ENCODE peak calls at places on chromosomes 7 and 10, in eight cellular contexts. C is heart right ventricle, F is breast epithelium, Z is transverse colon, A is cardiac muscle cell, H is adrenal gland, S is upper lobe of right lung, U is heart left ventricle. Q is an unnamed sample.

GRCh38 chr10:14751576-14752330 is 22.9 kb downstream of the FAM107B start:
- DNase-seq in C (peak; percentile 65), F (no peak), Z (peak; percentile 38), A (peak; percentile 83), H (no peak), S (no peak), U (peak; percentile 83), Q (peak; percentile 85)

GRCh38 chr10:99343262-99343661 is 14.1 kb downstream of the CNNM1 start:
- DNase-seq in C (no peak), F (no peak), Z (no peak), A (no peak), H (no peak), S (no peak), U (no peak), Q (no peak)

GRCh38 chr10:68861253-68861652 is 33.9 kb downstream of the STOX1 start:
- DNase-seq in C (no peak), F (no peak), Z (no peak), A (no peak), H (no peak), S (no peak), U (no peak), Q (no peak)

GRCh38 chr10:71818674-71819260 is 32.3 kb downstream of the PSAP start:
- DNase-seq in C (no peak), F (no peak), Z (no peak), A (no peak), H (peak; percentile 13), S (no peak), U (no peak), Q (no peak)

GRCh38 chr7:44372560-44373417 is 47.4 kb upstream of the CAMK2B start:
- DNase-seq in C (no peak), F (peak; percentile 19), Z (no peak), A (no peak), H (no peak), S (peak; percentile 21), U (no peak), Q (no peak)

GRCh38 chr7:15015545-15016314 is 113.2 kb upstream of the DGKB start:
- DNase-seq in C (peak; percentile 8), F (no peak), Z (no peak), A (peak; percentile 85), H (peak; percentile 48), S (no peak), U (peak; percentile 38), Q (no peak)

GRCh38 chr7:39838326-39838725 is 111.7 kb upstream of the CDK13 start:
- DNase-seq in C (no peak), F (no peak), Z (peak; percentile 26), A (peak; percentile 86), H (no peak), S (no peak), U (peak; percentile 37), Q (no peak)

GRCh38 chr7:43572516-43573049 is 10.3 kb upstream of the STK17A start:
- DNase-seq in C (no peak), F (no peak), Z (peak; percentile 25), A (peak; percentile 100), H (no peak), S (no peak), U (no peak), Q (peak; percentile 69)

GRCh38 chr10:4119107-4119506 is 334.1 kb upstream of the KLF6 start:
- DNase-seq in C (no peak), F (no peak), Z (no peak), A (no peak), H (no peak), S (no peak), U (no peak), Q (no peak)

GRCh38 chr10:100183482-100183881 is 2.3 kb downstream of the ERLIN1 start:
- DNase-seq in C (no peak), F (no peak), Z (peak; percentile 47), A (no peak), H (no peak), S (no peak), U (no peak), Q (no peak)

GRCh38 chr10:80460399-80461207 is 6.5 kb downstream of the TSPAN14 start:
- DNase-seq in C (no peak), F (peak; percentile 89), Z (peak; percentile 87), A (peak; percentile 72), H (no peak), S (peak; percentile 85), U (no peak), Q (no peak)

GRCh38 chr10:34656676-34657075 is 158.4 kb downstream of the PARD3 start:
- DNase-seq in C (no peak), F (no peak), Z (no peak), A (no peak), H (no peak), S (no peak), U (no peak), Q (no peak)
- H3K4me1 ChIP-seq in C (peaks cover 23% of the 10 kb centered on the region), F (no peaks in the 10 kb centered on the region), Z (peaks cover 35% of the 10 kb centered on the region), A (peaks cover 22% of the 10 kb centered on the region), H (peaks cover 6% of the 10 kb centered on the region), S (peaks cover 12% of the 10 kb centered on the region), U (peaks cover 16% of the 10 kb centered on the region), Q (no peaks in the 10 kb centered on the region)

GRCh38 chr7:17976952-17977351 is 36.7 kb upstream of the SNX13 start:
- DNase-seq in C (no peak), F (no peak), Z (no peak), A (no peak), H (no peak), S (no peak), U (no peak), Q (no peak)

GRCh38 chr7:17966706-17967105 is 26.4 kb upstream of the SNX13 start:
- DNase-seq in C (no peak), F (no peak), Z (no peak), A (no peak), H (no peak), S (no peak), U (no peak), Q (no peak)

GRCh38 chr7:17968791-17969715 is 28.8 kb upstream of the SNX13 start:
- DNase-seq in C (no peak), F (no peak), Z (no peak), A (peak; percentile 51), H (no peak), S (no peak), U (no peak), Q (no peak)

GRCh38 chr7:17965600-17965999 is 25.3 kb upstream of the SNX13 start:
- DNase-seq in C (no peak), F (no peak), Z (no peak), A (peak; percentile 21), H (no peak), S (no peak), U (no peak), Q (no peak)

GRCh38 chr7:17971392-17971791 is 31.1 kb upstream of the SNX13 start:
- DNase-seq in C (no peak), F (no peak), Z (no peak), A (peak; percentile 48), H (no peak), S (no peak), U (no peak), Q (no peak)
- TF ChIP-seq CTCF in C (peak; percentile 48), F (no peak), Z (no peak), A (peak; percentile 20), H (no peak), S (no peak), U (peak; percentile 21), Q (peak; percentile 36)

GRCh38 chr10:114084225-114084624 is 40.6 kb downstream of the ADRB1 start:
- DNase-seq in C (no peak), F (no peak), Z (no peak), A (no peak), H (no peak), S (no peak), U (no peak), Q (no peak)

GRCh38 chr10:114081911-114082583 is 38.4 kb downstream of the ADRB1 start:
- DNase-seq in C (no peak), F (no peak), Z (no peak), A (no peak), H (no peak), S (no peak), U (no peak), Q (no peak)

GRCh38 chr10:114087255-114087654 is 43.6 kb downstream of the ADRB1 start:
- DNase-seq in C (no peak), F (no peak), Z (no peak), A (no peak), H (no peak), S (no peak), U (no peak), Q (no peak)

GRCh38 chr10:114079421-114079820 is 35.8 kb downstream of the ADRB1 start:
- DNase-seq in C (no peak), F (no peak), Z (no peak), A (no peak), H (no peak), S (no peak), U (no peak), Q (no peak)

GRCh38 chr10:114083040-114083439 is 39.4 kb downstream of the ADRB1 start:
- DNase-seq in C (no peak), F (no peak), Z (no peak), A (no peak), H (no peak), S (no peak), U (no peak), Q (no peak)
- H3K4me1 ChIP-seq in C (no peaks in the 10 kb centered on the region), F (no peaks in the 10 kb centered on the region), Z (no peaks in the 10 kb centered on the region), A (peaks cover 6% of the 10 kb centered on the region), H (no peaks in the 10 kb centered on the region), S (no peaks in the 10 kb centered on the region), U (no peaks in the 10 kb centered on the region), Q (no peaks in the 10 kb centered on the region)

GRCh38 chr10:118308664-118309063 is 33.5 kb downstream of the FAM204A start:
- DNase-seq in C (no peak), F (no peak), Z (no peak), A (no peak), H (no peak), S (no peak), U (no peak), Q (no peak)
- TF ChIP-seq CTCF in C (no peak), F (no peak), Z (no peak), A (no peak), H (no peak), S (no peak), U (no peak), Q (no peak)

GRCh38 chr10:123840714-123841113 is 50.9 kb downstream of the CPXM2 start:
- DNase-seq in C (no peak), F (no peak), Z (no peak), A (no peak), H (no peak), S (no peak), U (no peak), Q (no peak)

GRCh38 chr10:123841560-123841959 is 50.0 kb downstream of the CPXM2 start:
- DNase-seq in C (no peak), F (no peak), Z (no peak), A (no peak), H (no peak), S (no peak), U (no peak), Q (no peak)

GRCh38 chr10:123838596-123839310 is 52.9 kb downstream of the CPXM2 start:
- DNase-seq in C (no peak), F (no peak), Z (no peak), A (no peak), H (no peak), S (no peak), U (no peak), Q (peak; percentile 32)

GRCh38 chr10:123841115-123841514 is 50.5 kb downstream of the CPXM2 start:
- DNase-seq in C (no peak), F (no peak), Z (no peak), A (no peak), H (no peak), S (no peak), U (no peak), Q (peak; percentile 26)

GRCh38 chr10:123842692-123843385 is 48.8 kb downstream of the CPXM2 start:
- DNase-seq in C (no peak), F (no peak), Z (no peak), A (no peak), H (no peak), S (no peak), U (no peak), Q (peak; percentile 36)
- H3K4me1 ChIP-seq in C (no peaks in the 10 kb centered on the region), F (no peaks in the 10 kb centered on the region), Z (peaks cover 13% of the 10 kb centered on the region), A (no peaks in the 10 kb centered on the region), H (no peaks in the 10 kb centered on the region), S (no peaks in the 10 kb centered on the region), U (no peaks in the 10 kb centered on the region), Q (no peaks in the 10 kb centered on the region)

GRCh38 chr7:155979566-155979965 is 167.3 kb upstream of the SHH start:
- DNase-seq in C (no peak), F (peak; percentile 9), Z (no peak), A (no peak), H (no peak), S (peak; percentile 36), U (no peak), Q (no peak)
- TF ChIP-seq CTCF in C (no peak), F (no peak), Z (no peak), A (no peak), H (no peak), S (no peak), U (no peak), Q (no peak)